ENCODE peak calls at places on chromosome 21, in four cellular contexts. One of them, this sample, is unnamed.

GRCh38 chr21:40204956-40205355 is 337.7 kb downstream of the PCP4 start:
- DNase-seq in Panc1: no peak
- DNase-seq in sigmoid colon: no peak
- DNase-seq in HCT116: no peak
- DNase-seq in this sample: no peak

GRCh38 chr21:15063821-15064575 is 802 bp downstream of the NRIP1 start:
- DNase-seq in HCT116: no peak
- DNase-seq in Panc1: no peak
- DNase-seq in sigmoid colon: peak
- DNase-seq in this sample: no peak

GRCh38 chr21:21612446-21612845 is 614.2 kb downstream of the NCAM2 start:
- DNase-seq in Panc1: no peak
- DNase-seq in sigmoid colon: no peak
- DNase-seq in HCT116: no peak
- DNase-seq in this sample: no peak

GRCh38 chr21:25560151-25560783 is 47.0 kb downstream of the MRPL39 start:
- DNase-seq in sigmoid colon: no peak
- DNase-seq in HCT116: no peak
- DNase-seq in Panc1: no peak
- DNase-seq in this sample: no peak

GRCh38 chr21:24840287-24840686 is 767.0 kb downstream of the MRPL39 start:
- DNase-seq in HCT116: no peak
- DNase-seq in Panc1: no peak
- DNase-seq in sigmoid colon: no peak
- DNase-seq in this sample: no peak

GRCh38 chr21:25186278-25186677 is 421.0 kb downstream of the MRPL39 start:
- DNase-seq in HCT116: no peak
- DNase-seq in sigmoid colon: no peak
- DNase-seq in Panc1: no peak
- DNase-seq in this sample: no peak

GRCh38 chr21:35219719-35220118 is 170.6 kb upstream of the RUNX1 start:
- DNase-seq in HCT116: no peak
- DNase-seq in Panc1: no peak
- DNase-seq in sigmoid colon: no peak
- DNase-seq in this sample: no peak

GRCh38 chr21:42530167-42530518 is 16.5 kb downstream of the SLC37A1 start:
- DNase-seq in Panc1: no peak
- DNase-seq in sigmoid colon: peak
- DNase-seq in HCT116: no peak
- DNase-seq in this sample: no peak

GRCh38 chr21:29867796-29868195 is 72.0 kb downstream of the GRIK1 start:
- DNase-seq in Panc1: no peak
- DNase-seq in sigmoid colon: no peak
- DNase-seq in HCT116: no peak
- DNase-seq in this sample: no peak

GRCh38 chr21:33510826-33511225 is 19.3 kb upstream of the DNAJC28 start:
- DNase-seq in sigmoid colon: no peak
- DNase-seq in HCT116: no peak
- DNase-seq in Panc1: no peak
- DNase-seq in this sample: no peak

GRCh38 chr21:29704719-29705118 is 235.1 kb downstream of the GRIK1 start:
- DNase-seq in Panc1: no peak
- DNase-seq in sigmoid colon: no peak
- DNase-seq in HCT116: no peak
- DNase-seq in this sample: no peak

GRCh38 chr21:35561076-35561475 is 499.2 kb downstream of the SETD4 start:
- DNase-seq in HCT116: no peak
- DNase-seq in Panc1: no peak
- DNase-seq in sigmoid colon: no peak
- DNase-seq in this sample: no peak

GRCh38 chr21:43735236-43736091 is 16.5 kb downstream of the PDXK start:
- DNase-seq in Panc1: no peak
- DNase-seq in HCT116: no peak
- DNase-seq in sigmoid colon: peak
- DNase-seq in this sample: no peak

GRCh38 chr21:43734131-43734634 is 15.3 kb downstream of the PDXK start:
- DNase-seq in Panc1: no peak
- DNase-seq in HCT116: no peak
- DNase-seq in sigmoid colon: no peak
- DNase-seq in this sample: no peak

GRCh38 chr21:43736224-43736883 is 17.4 kb downstream of the PDXK start:
- DNase-seq in Panc1: no peak
- DNase-seq in sigmoid colon: peak
- DNase-seq in HCT116: no peak
- DNase-seq in this sample: no peak

GRCh38 chr21:43733529-43734071 is 14.7 kb downstream of the PDXK start:
- DNase-seq in HCT116: no peak
- DNase-seq in sigmoid colon: no peak
- DNase-seq in Panc1: no peak
- DNase-seq in this sample: no peak

GRCh38 chr21:43734830-43735229 is 15.9 kb downstream of the PDXK start:
- DNase-seq in sigmoid colon: peak
- DNase-seq in HCT116: no peak
- DNase-seq in Panc1: no peak
- DNase-seq in this sample: no peak
- TF ChIP-seq POLR2AphosphoS5 in sigmoid colon: no peak
- TF ChIP-seq POLR2AphosphoS5 in HCT116: no peak
- TF ChIP-seq POLR2AphosphoS5 in Panc1: no peak
- TF ChIP-seq POLR2AphosphoS5 in this sample: no peak

DNA sequence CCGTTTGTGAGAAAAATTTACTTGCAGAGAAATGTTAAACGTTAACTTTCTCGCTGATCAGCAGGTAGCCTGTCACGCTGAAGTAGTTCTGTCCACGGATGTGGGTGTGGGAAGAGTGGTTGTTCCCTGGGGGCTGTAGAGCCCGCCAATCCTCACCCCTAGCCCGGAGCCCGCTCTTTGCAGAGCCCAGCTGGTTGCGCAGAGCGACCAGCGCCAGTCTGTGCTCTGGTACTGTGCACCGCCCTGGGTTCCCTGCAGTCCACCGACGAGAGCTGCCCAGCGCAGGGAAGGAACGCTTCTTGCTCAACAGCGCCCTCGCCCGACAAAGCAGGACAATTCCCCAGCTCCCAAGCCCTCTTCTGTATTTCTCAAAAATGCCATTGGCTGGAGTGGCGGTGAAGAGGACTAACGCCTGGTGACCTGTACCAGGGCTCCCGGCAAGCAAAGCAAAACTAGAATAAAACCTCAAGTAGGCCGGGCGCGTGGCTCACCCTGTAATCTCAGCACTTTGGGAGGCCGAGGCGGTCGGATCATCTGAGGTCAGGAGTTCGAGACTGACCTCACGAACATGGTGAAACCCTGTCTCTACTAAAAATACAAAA is 3.3 kb downstream of the RIPPLY3 start:
- DNase-seq in HCT116: peak
- DNase-seq in Panc1: peak
- DNase-seq in sigmoid colon: peak
- DNase-seq in this sample: no peak
- H3K4me3 ChIP-seq in HCT116: peak
- H3K4me3 ChIP-seq in Panc1: peak
- H3K4me3 ChIP-seq in sigmoid colon: no peak
- H3K4me3 ChIP-seq in this sample: peak

GRCh38 chr21:46247699-46248460 is 19.3 kb upstream of the LSS start:
- DNase-seq in Panc1: no peak
- DNase-seq in HCT116: no peak
- DNase-seq in sigmoid colon: no peak
- DNase-seq in this sample: no peak
- TF ChIP-seq POLR2AphosphoS5 in Panc1: no peak
- TF ChIP-seq POLR2AphosphoS5 in HCT116: no peak
- TF ChIP-seq POLR2AphosphoS5 in sigmoid colon: no peak
- TF ChIP-seq POLR2AphosphoS5 in this sample: no peak

GRCh38 chr21:39064325-39065012 is 118.8 kb downstream of the PSMG1 start:
- DNase-seq in Panc1: no peak
- DNase-seq in HCT116: no peak
- DNase-seq in sigmoid colon: no peak
- DNase-seq in this sample: no peak
- H3K4me3 ChIP-seq in Panc1: no peak
- H3K4me3 ChIP-seq in HCT116: no peak
- H3K4me3 ChIP-seq in sigmoid colon: no peak
- H3K4me3 ChIP-seq in this sample: no peak

GRCh38 chr21:26833460-26833939 is 11.7 kb downstream of the ADAMTS1 start:
- DNase-seq in HCT116: no peak
- DNase-seq in Panc1: no peak
- DNase-seq in sigmoid colon: no peak
- DNase-seq in this sample: no peak

GRCh38 chr21:26836546-26836945 is 8.7 kb downstream of the ADAMTS1 start:
- DNase-seq in Panc1: no peak
- DNase-seq in HCT116: no peak
- DNase-seq in sigmoid colon: no peak
- DNase-seq in this sample: no peak

GRCh38 chr21:26835714-26836265 is 9.4 kb downstream of the ADAMTS1 start:
- DNase-seq in Panc1: no peak
- DNase-seq in sigmoid colon: no peak
- DNase-seq in HCT116: no peak
- DNase-seq in this sample: no peak

GRCh38 chr21:26834181-26834945 is 10.8 kb downstream of the ADAMTS1 start:
- DNase-seq in Panc1: no peak
- DNase-seq in HCT116: no peak
- DNase-seq in sigmoid colon: no peak
- DNase-seq in this sample: no peak

DNA sequence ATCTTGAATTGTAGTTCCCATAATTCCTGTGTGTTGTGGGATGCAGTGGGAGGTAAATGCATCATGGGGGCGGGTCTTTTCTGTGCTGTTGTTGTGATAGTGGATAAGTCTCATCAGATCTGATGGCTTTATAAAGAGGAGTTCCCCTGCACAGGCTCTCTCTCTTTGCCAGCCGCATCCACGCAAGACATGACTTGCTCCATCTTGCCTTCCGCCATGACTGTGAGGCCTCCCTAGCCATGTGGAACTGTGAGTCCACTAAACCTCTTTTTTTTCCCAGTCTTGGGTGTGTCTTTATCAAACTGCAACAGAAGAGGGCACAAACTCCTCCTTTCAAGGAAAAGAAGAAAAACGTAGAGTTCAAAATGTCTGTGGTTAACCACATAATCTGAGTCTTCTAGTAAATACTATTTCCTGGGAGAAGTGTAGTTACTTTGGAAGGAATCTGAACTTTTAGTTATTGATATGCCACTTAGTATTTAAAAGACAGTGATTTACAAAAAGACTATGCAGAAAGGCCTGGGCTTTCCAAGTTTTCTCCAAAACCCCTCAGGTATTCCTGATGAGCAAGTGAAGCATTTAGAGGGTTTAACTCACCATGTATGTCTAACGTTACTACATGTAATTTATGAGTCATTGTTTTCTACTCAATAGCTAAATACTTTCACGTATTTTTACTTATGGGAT is 10.0 kb downstream of the ADAMTS1 start:
- DNase-seq in HCT116: no peak
- DNase-seq in sigmoid colon: peak
- DNase-seq in Panc1: no peak
- DNase-seq in this sample: no peak
- TF ChIP-seq POLR2AphosphoS5 in HCT116: no peak
- TF ChIP-seq POLR2AphosphoS5 in sigmoid colon: no peak
- TF ChIP-seq POLR2AphosphoS5 in Panc1: no peak
- TF ChIP-seq POLR2AphosphoS5 in this sample: no peak

GRCh38 chr21:32381571-32381970 is 11.2 kb downstream of the URB1 start:
- DNase-seq in HCT116: no peak
- DNase-seq in sigmoid colon: no peak
- DNase-seq in Panc1: no peak
- DNase-seq in this sample: no peak
- H3K4me3 ChIP-seq in HCT116: no peak
- H3K4me3 ChIP-seq in sigmoid colon: no peak
- H3K4me3 ChIP-seq in Panc1: no peak
- H3K4me3 ChIP-seq in this sample: no peak

GRCh38 chr21:41243107-41243506 is 73.5 kb upstream of the FAM3B start:
- DNase-seq in sigmoid colon: no peak
- DNase-seq in Panc1: no peak
- DNase-seq in HCT116: no peak
- DNase-seq in this sample: no peak
- TF ChIP-seq POLR2AphosphoS5 in sigmoid colon: no peak
- TF ChIP-seq POLR2AphosphoS5 in Panc1: no peak
- TF ChIP-seq POLR2AphosphoS5 in HCT116: no peak
- TF ChIP-seq POLR2AphosphoS5 in this sample: no peak

This sample was measured in vagina.